ENCODE peak calls at places on chromosome 15, in six cellular contexts. I is heart right ventricle, U is RWPE2, Z is HCT116, K is BE2C, H is A673. N is an unnamed sample.

GRCh38 chr15:70559223-70559823 is 204.0 kb downstream of the UACA start:
- DNase-seq in H (peak; percentile 20), K (no peak), Z (no peak), U (no peak), I (peak; percentile 36), N (peak; percentile 61)

GRCh38 chr15:56074866-56075265 is 81.5 kb upstream of the NEDD4 start:
- DNase-seq in I (no peak), K (no peak), Z (no peak), U (no peak), H (peak; percentile 45), N (no peak)

GRCh38 chr15:77126927-77127326 is 56.0 kb upstream of the TSPAN3 start:
- DNase-seq in I (no peak), K (no peak), H (no peak), Z (no peak), U (no peak), N (no peak)

GRCh38 chr15:83327041-83327440 is 42.6 kb upstream of the BNC1 start:
- DNase-seq in K (no peak), U (no peak), H (no peak), I (no peak), Z (no peak), N (no peak)

GRCh38 chr15:73838795-73839565 is 34.4 kb upstream of the TBC1D21 start:
- DNase-seq in K (peak; percentile 86), H (no peak), U (peak; percentile 68), Z (no peak), I (peak; percentile 82), N (no peak)

GRCh38 chr15:38054488-38054887 is 120.0 kb downstream of the TMCO5A start:
- DNase-seq in I (no peak), K (no peak), Z (no peak), U (no peak), H (no peak), N (no peak)

GRCh38 chr15:25543156-25543555 is 104.3 kb upstream of the UBE3A start:
- DNase-seq in H (peak; percentile 9), I (no peak), U (no peak), Z (no peak), K (no peak), N (no peak)

GRCh38 chr15:83283813-83284562 is 476 bp downstream of the BNC1 start:
- DNase-seq in I (no peak), H (no peak), K (no peak), U (no peak), Z (no peak), N (no peak)

GRCh38 chr15:90020041-90020735 is 19.1 kb downstream of the ZNF710 start:
- DNase-seq in Z (no peak), U (peak; percentile 65), H (no peak), I (no peak), K (no peak), N (no peak)

GRCh38 chr15:61175024-61175423 is 54.1 kb downstream of the RORA start:
- DNase-seq in H (peak; percentile 58), K (no peak), U (no peak), I (no peak), Z (no peak), N (no peak)

GRCh38 chr15:58487724-58488120 is 55.9 kb downstream of the LIPC start:
- DNase-seq in Z (no peak), K (no peak), H (no peak), U (no peak), I (no peak), N (no peak)

GRCh38 chr15:70474682-70475438 is 288.5 kb downstream of the UACA start:
- DNase-seq in Z (peak; percentile 82), H (peak; percentile 89), I (peak; percentile 63), K (no peak), U (peak; percentile 93), N (peak; percentile 35)

GRCh38 chr15:39359736-39360135 is 221.1 kb upstream of the THBS1 start:
- DNase-seq in K (no peak), I (no peak), U (no peak), H (no peak), Z (no peak), N (no peak)

GRCh38 chr15:39361497-39361896 is 219.4 kb upstream of the THBS1 start:
- DNase-seq in K (no peak), I (no peak), Z (no peak), U (no peak), H (no peak), N (no peak)

GRCh38 chr15:39360417-39360816 is 220.5 kb upstream of the THBS1 start:
- DNase-seq in H (no peak), K (no peak), U (no peak), Z (no peak), I (no peak), N (no peak)

GRCh38 chr15:39357478-39358268 is 223.2 kb upstream of the THBS1 start:
- DNase-seq in U (no peak), H (no peak), Z (no peak), K (no peak), I (no peak), N (no peak)

DNA sequence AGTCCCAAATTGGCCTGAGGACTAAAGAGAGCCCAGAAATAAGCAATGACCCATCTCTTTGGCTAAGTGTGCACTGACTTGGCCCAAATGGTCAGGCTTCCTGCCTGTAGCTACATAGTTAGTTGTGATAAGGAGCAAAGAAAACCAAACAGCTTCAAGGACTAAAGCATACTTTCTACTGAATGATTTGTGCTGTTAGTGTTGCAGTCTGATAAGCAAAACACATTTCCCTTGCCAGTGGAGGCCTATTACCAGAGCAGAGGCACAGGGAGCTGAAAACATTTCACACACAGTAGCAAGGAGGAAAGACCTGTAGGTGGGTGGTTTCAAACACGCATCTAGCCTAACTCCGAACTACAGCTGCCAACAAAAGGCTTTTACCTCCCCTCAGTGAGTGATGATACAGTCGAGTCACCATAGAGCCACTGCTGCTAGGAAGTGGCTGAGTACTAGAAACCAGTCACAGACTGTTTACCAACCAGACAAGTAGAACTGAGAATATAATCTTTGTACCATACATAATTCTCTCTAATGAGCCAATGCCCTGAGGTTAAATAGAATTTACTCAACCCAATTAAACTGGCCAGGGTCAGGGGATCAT is 222.3 kb upstream of the THBS1 start:
- DNase-seq in H (no peak), K (no peak), Z (no peak), U (no peak), I (no peak), N (no peak)
- H3K4me1 ChIP-seq in H (no peaks in the 10 kb centered on the region), K (no peaks in the 10 kb centered on the region), Z (no peaks in the 10 kb centered on the region), U (peaks cover 20% of the 10 kb centered on the region), I (peaks cover 25% of the 10 kb centered on the region), N (no peaks in the 10 kb centered on the region)

DNA sequence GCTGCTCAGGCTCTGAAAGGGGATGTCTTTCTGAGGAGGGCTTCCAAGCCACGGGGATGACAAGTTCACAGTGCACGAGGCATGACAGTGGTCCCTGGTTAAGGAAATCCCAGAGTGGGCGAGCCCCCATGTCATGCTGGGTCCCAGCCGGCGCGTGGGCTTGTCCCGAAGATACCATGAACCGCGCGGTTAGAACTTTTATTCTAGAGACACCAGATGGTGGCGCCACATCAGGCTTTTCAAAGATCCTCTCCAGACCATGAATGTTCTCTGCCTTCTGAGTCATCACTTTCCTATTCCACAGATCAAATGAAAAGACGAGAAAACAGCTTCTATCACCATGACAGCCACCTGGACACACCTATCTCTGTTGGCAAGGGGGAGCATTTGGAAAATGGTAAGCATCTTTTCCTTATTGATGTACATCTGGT is 227.8 kb upstream of the LYSMD4 start:
- DNase-seq in U (peak; percentile 47), I (no peak), K (no peak), H (peak; percentile 30), Z (peak; percentile 51), N (no peak)
- H3K4me1 ChIP-seq in U (peaks cover 14% of the 10 kb centered on the region), I (no peaks in the 10 kb centered on the region), K (no peaks in the 10 kb centered on the region), H (no peaks in the 10 kb centered on the region), Z (no peaks in the 10 kb centered on the region), N (no peaks in the 10 kb centered on the region)

GRCh38 chr15:101396484-101397261 is 92.8 kb downstream of the PCSK6 start:
- DNase-seq in U (no peak), I (no peak), K (no peak), Z (no peak), H (no peak), N (no peak)

GRCh38 chr15:101393172-101393571 is 96.3 kb downstream of the PCSK6 start:
- DNase-seq in H (no peak), U (no peak), I (no peak), Z (no peak), K (no peak), N (no peak)

GRCh38 chr15:101391981-101392566 is 97.0 kb upstream of the SNRPA1 start:
- DNase-seq in I (no peak), Z (no peak), H (no peak), K (no peak), U (no peak), N (no peak)

GRCh38 chr15:101394056-101394630 is 95.4 kb downstream of the PCSK6 start:
- DNase-seq in U (no peak), Z (no peak), H (no peak), K (no peak), I (no peak), N (no peak)

DNA sequence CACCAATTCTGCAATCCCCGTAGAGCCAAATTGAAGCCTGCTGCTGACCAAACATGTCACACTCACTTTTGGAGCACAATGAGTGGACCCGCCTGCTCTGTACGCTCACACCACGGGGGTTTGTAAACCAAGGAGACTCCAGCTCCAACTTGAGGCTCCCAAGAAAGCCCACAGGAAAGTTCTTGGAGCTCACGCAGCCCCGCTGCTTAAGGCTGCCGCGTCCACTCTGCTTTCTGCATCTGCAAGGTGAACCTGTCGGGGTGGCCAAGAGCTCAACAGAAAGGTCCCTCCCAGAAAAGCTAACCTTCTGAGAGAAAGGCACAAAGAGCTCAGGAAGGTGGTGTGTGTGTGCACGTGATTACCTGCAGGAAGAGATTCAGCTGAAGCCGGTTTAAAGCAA is 94.9 kb downstream of the PCSK6 start:
- DNase-seq in I (no peak), Z (no peak), U (no peak), H (no peak), K (no peak), N (no peak)
- H3K4me1 ChIP-seq in I (no peaks in the 10 kb centered on the region), Z (no peaks in the 10 kb centered on the region), U (no peaks in the 10 kb centered on the region), H (no peaks in the 10 kb centered on the region), K (no peaks in the 10 kb centered on the region), N (no peaks in the 10 kb centered on the region)

DNA sequence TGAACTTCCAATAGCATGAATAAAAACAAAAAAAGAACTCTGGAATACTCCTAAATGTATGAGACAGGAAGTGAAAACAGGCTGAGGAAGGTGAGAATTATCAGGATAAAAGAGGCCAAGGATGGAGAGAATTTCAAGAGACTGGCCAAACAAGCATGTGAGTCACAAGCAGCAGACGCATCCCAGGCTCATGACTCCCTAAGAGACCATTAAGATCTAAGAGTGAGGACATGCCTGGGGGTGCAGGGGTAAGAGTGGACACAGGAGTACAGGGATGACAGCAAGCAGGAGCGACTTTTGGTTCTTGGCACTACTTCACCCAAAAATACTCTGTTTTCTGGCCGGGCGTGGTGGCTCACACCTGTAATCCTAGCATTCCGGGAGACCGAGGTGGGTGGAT is 7.1 kb downstream of the SCAMP2 start:
- DNase-seq in K (no peak), H (peak; percentile 77), Z (no peak), U (no peak), I (no peak), N (no peak)
- H3K4me1 ChIP-seq in K (no peaks in the 10 kb centered on the region), H (peaks cover 27% of the 10 kb centered on the region), Z (peaks cover 18% of the 10 kb centered on the region), U (peaks cover 57% of the 10 kb centered on the region), I (peaks cover 67% of the 10 kb centered on the region), N (peaks cover 65% of the 10 kb centered on the region)

N was measured in CD4-positive, CD25-positive, alpha-beta regulatory T cell.